ENCODE peak calls at places on chromosomes 13 and 19, in six cellular contexts. One of them, this sample, is unnamed.

GRCh38 chr19:45130888-45131615 is 29.7 kb downstream of the NKPD1 start:
- DNase-seq in psoas muscle: no peak
- DNase-seq in substantia nigra: no peak
- DNase-seq in lung: no peak
- DNase-seq in OCI-LY7: peak
- DNase-seq in CD8-positive, alpha-beta memory T cell: no peak
- DNase-seq in this sample: peak

GRCh38 chr13:46575843-46576242 is 22.9 kb downstream of the LRCH1 start:
- DNase-seq in psoas muscle: no peak
- DNase-seq in substantia nigra: no peak
- DNase-seq in lung: no peak
- DNase-seq in OCI-LY7: no peak
- DNase-seq in CD8-positive, alpha-beta memory T cell: no peak
- DNase-seq in this sample: peak

GRCh38 chr19:4971424-4971793 is 2.5 kb downstream of the KDM4B start:
- DNase-seq in psoas muscle: no peak
- DNase-seq in substantia nigra: no peak
- DNase-seq in lung: no peak
- DNase-seq in OCI-LY7: peak
- DNase-seq in CD8-positive, alpha-beta memory T cell: no peak
- DNase-seq in this sample: no peak

GRCh38 chr13:85080726-85081125 is 718.5 kb downstream of the SLITRK6 start:
- DNase-seq in psoas muscle: no peak
- DNase-seq in substantia nigra: no peak
- DNase-seq in lung: no peak
- DNase-seq in OCI-LY7: no peak
- DNase-seq in CD8-positive, alpha-beta memory T cell: no peak
- DNase-seq in this sample: no peak

GRCh38 chr13:31088826-31089420 is 72.8 kb downstream of the HSPH1 start:
- DNase-seq in psoas muscle: no peak
- DNase-seq in substantia nigra: no peak
- DNase-seq in lung: no peak
- DNase-seq in OCI-LY7: no peak
- DNase-seq in CD8-positive, alpha-beta memory T cell: no peak
- DNase-seq in this sample: no peak

GRCh38 chr19:49224856-49225255 is 67.3 kb downstream of the TRPM4 start:
- DNase-seq in psoas muscle: peak
- DNase-seq in substantia nigra: no peak
- DNase-seq in lung: no peak
- DNase-seq in OCI-LY7: peak
- DNase-seq in CD8-positive, alpha-beta memory T cell: no peak
- DNase-seq in this sample: no peak

GRCh38 chr13:110626510-110626909 is 11.2 kb downstream of the NAXD start:
- DNase-seq in psoas muscle: no peak
- DNase-seq in substantia nigra: no peak
- DNase-seq in lung: no peak
- DNase-seq in OCI-LY7: no peak
- DNase-seq in CD8-positive, alpha-beta memory T cell: no peak
- DNase-seq in this sample: no peak

GRCh38 chr19:33390908-33391630 is 17.6 kb downstream of the CEBPG start:
- DNase-seq in psoas muscle: no peak
- DNase-seq in substantia nigra: no peak
- DNase-seq in lung: no peak
- DNase-seq in OCI-LY7: no peak
- DNase-seq in CD8-positive, alpha-beta memory T cell: no peak
- DNase-seq in this sample: no peak

GRCh38 chr19:12670159-12670928 is 3.7 kb downstream of the WDR83 start:
- DNase-seq in psoas muscle: no peak
- DNase-seq in substantia nigra: no peak
- DNase-seq in lung: no peak
- DNase-seq in OCI-LY7: no peak
- DNase-seq in CD8-positive, alpha-beta memory T cell: no peak
- DNase-seq in this sample: no peak

GRCh38 chr19:17091758-17092333 is 16.3 kb downstream of the MYO9B start:
- DNase-seq in psoas muscle: peak
- DNase-seq in substantia nigra: no peak
- DNase-seq in lung: peak
- DNase-seq in OCI-LY7: no peak
- DNase-seq in CD8-positive, alpha-beta memory T cell: no peak
- DNase-seq in this sample: no peak

GRCh38 chr13:20160346-20161274 is at the start of gene GJA3:
- DNase-seq in psoas muscle: no peak
- DNase-seq in substantia nigra: no peak
- DNase-seq in lung: no peak
- DNase-seq in OCI-LY7: no peak
- DNase-seq in CD8-positive, alpha-beta memory T cell: peak
- DNase-seq in this sample: peak

GRCh38 chr13:99808786-99809185 is 162.8 kb downstream of the ZIC5 start:
- DNase-seq in psoas muscle: no peak
- DNase-seq in substantia nigra: no peak
- DNase-seq in lung: no peak
- DNase-seq in OCI-LY7: no peak
- DNase-seq in CD8-positive, alpha-beta memory T cell: no peak
- DNase-seq in this sample: no peak

GRCh38 chr13:75135325-75135825 is 346.6 kb downstream of the TBC1D4 start:
- DNase-seq in psoas muscle: no peak
- DNase-seq in substantia nigra: no peak
- DNase-seq in lung: no peak
- DNase-seq in OCI-LY7: no peak
- DNase-seq in CD8-positive, alpha-beta memory T cell: no peak
- DNase-seq in this sample: no peak

GRCh38 chr13:41680900-41681299 is 223.6 kb downstream of the RGCC start:
- DNase-seq in psoas muscle: no peak
- DNase-seq in substantia nigra: no peak
- DNase-seq in lung: no peak
- DNase-seq in OCI-LY7: no peak
- DNase-seq in CD8-positive, alpha-beta memory T cell: no peak
- DNase-seq in this sample: no peak

GRCh38 chr13:61255035-61255796 is 160.4 kb downstream of the PCDH20 start:
- DNase-seq in psoas muscle: no peak
- DNase-seq in substantia nigra: no peak
- DNase-seq in lung: no peak
- DNase-seq in OCI-LY7: peak
- DNase-seq in CD8-positive, alpha-beta memory T cell: no peak
- DNase-seq in this sample: no peak

GRCh38 chr19:45528744-45529453 is 21.6 kb downstream of the VASP start:
- DNase-seq in psoas muscle: no peak
- DNase-seq in substantia nigra: no peak
- DNase-seq in lung: peak
- DNase-seq in OCI-LY7: no peak
- DNase-seq in CD8-positive, alpha-beta memory T cell: no peak
- DNase-seq in this sample: peak

GRCh38 chr19:58480481-58480830 is 4.3 kb downstream of the ZNF446 start:
- DNase-seq in psoas muscle: no peak
- DNase-seq in substantia nigra: no peak
- DNase-seq in lung: no peak
- DNase-seq in OCI-LY7: no peak
- DNase-seq in CD8-positive, alpha-beta memory T cell: no peak
- DNase-seq in this sample: no peak

GRCh38 chr19:45577111-45577905 is 7.3 kb downstream of the OPA3 start:
- DNase-seq in psoas muscle: peak
- DNase-seq in substantia nigra: no peak
- DNase-seq in lung: no peak
- DNase-seq in OCI-LY7: no peak
- DNase-seq in CD8-positive, alpha-beta memory T cell: no peak
- DNase-seq in this sample: no peak

GRCh38 chr13:70457474-70457873 is 349.2 kb upstream of the KLHL1 start:
- DNase-seq in psoas muscle: no peak
- DNase-seq in substantia nigra: no peak
- DNase-seq in lung: no peak
- DNase-seq in OCI-LY7: no peak
- DNase-seq in CD8-positive, alpha-beta memory T cell: no peak
- DNase-seq in this sample: no peak

GRCh38 chr19:17482877-17483604 is 12.7 kb downstream of the SLC27A1 start:
- DNase-seq in psoas muscle: no peak
- DNase-seq in substantia nigra: no peak
- DNase-seq in lung: no peak
- DNase-seq in OCI-LY7: no peak
- DNase-seq in CD8-positive, alpha-beta memory T cell: no peak
- DNase-seq in this sample: no peak

GRCh38 chr13:28338202-28338601 is 156.7 kb downstream of the FLT1 start:
- DNase-seq in psoas muscle: no peak
- DNase-seq in substantia nigra: no peak
- DNase-seq in lung: no peak
- DNase-seq in OCI-LY7: no peak
- DNase-seq in CD8-positive, alpha-beta memory T cell: no peak
- DNase-seq in this sample: no peak

GRCh38 chr13:28336193-28336657 is 158.7 kb downstream of the FLT1 start:
- DNase-seq in psoas muscle: no peak
- DNase-seq in substantia nigra: no peak
- DNase-seq in lung: no peak
- DNase-seq in OCI-LY7: no peak
- DNase-seq in CD8-positive, alpha-beta memory T cell: no peak
- DNase-seq in this sample: no peak

GRCh38 chr13:28338742-28339141 is 156.2 kb downstream of the FLT1 start:
- DNase-seq in psoas muscle: no peak
- DNase-seq in substantia nigra: no peak
- DNase-seq in lung: no peak
- DNase-seq in OCI-LY7: no peak
- DNase-seq in CD8-positive, alpha-beta memory T cell: no peak
- DNase-seq in this sample: no peak

GRCh38 chr13:28339419-28339818 is 155.5 kb downstream of the FLT1 start:
- DNase-seq in psoas muscle: no peak
- DNase-seq in substantia nigra: no peak
- DNase-seq in lung: no peak
- DNase-seq in OCI-LY7: no peak
- DNase-seq in CD8-positive, alpha-beta memory T cell: no peak
- DNase-seq in this sample: no peak

GRCh38 chr13:28337196-28338045 is 157.5 kb downstream of the FLT1 start:
- DNase-seq in psoas muscle: no peak
- DNase-seq in substantia nigra: no peak
- DNase-seq in lung: no peak
- DNase-seq in OCI-LY7: no peak
- DNase-seq in CD8-positive, alpha-beta memory T cell: no peak
- DNase-seq in this sample: no peak
- H3K27ac ChIP-seq in psoas muscle: peak
- H3K27ac ChIP-seq in substantia nigra: no peak
- H3K27ac ChIP-seq in lung: no peak
- H3K27ac ChIP-seq in OCI-LY7: no peak
- H3K27ac ChIP-seq in CD8-positive, alpha-beta memory T cell: no peak
- H3K27ac ChIP-seq in this sample: no peak

GRCh38 chr13:114328595-114328994 is 14.3 kb downstream of the CHAMP1 start:
- DNase-seq in psoas muscle: no peak
- DNase-seq in substantia nigra: no peak
- DNase-seq in lung: no peak
- DNase-seq in OCI-LY7: no peak
- DNase-seq in CD8-positive, alpha-beta memory T cell: no peak
- DNase-seq in this sample: no peak

GRCh38 chr13:114338959-114339358 is 24.7 kb downstream of the CHAMP1 start:
- DNase-seq in psoas muscle: no peak
- DNase-seq in substantia nigra: no peak
- DNase-seq in lung: no peak
- DNase-seq in OCI-LY7: no peak
- DNase-seq in CD8-positive, alpha-beta memory T cell: no peak
- DNase-seq in this sample: no peak

GRCh38 chr13:114339779-114340534 is 25.7 kb downstream of the CHAMP1 start:
- DNase-seq in psoas muscle: no peak
- DNase-seq in substantia nigra: no peak
- DNase-seq in lung: no peak
- DNase-seq in OCI-LY7: peak
- DNase-seq in CD8-positive, alpha-beta memory T cell: peak
- DNase-seq in this sample: no peak

DNA sequence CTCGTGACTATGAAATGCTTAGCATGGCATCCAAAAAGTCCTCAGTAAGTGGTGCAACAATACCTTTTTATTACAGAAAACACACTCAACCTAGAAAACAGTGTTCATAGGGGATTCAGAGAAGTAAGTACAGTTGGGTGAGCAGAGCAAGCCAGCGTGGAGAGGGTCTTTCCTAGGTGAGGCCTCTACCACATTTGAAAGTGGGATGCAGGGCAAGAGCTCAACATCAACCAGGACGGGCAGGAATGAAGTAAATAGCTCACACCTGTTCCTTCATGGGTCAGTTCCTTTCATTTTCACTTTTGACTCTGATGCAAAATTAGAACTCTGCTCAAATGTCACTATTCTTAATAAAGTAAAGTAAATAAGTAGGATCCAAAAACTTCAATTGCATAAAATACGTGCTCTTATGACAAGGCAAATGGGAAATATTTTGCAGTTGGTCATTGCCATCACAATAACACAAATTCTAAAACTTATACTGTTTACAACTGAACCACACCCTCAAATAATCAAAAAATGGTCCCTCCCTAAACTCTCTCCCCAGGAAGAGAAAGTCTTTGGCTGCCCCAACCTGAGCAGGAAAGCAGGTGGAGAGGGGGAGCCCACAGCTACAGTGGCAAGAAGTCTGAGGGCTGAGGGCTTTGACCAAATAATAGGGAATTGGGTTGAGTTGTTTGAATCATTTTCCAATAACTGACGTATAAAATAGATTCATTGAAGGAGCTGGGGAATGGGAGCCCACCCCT is 20.2 kb downstream of the CHAMP1 start:
- DNase-seq in psoas muscle: no peak
- DNase-seq in substantia nigra: no peak
- DNase-seq in lung: no peak
- DNase-seq in OCI-LY7: peak
- DNase-seq in CD8-positive, alpha-beta memory T cell: no peak
- DNase-seq in this sample: no peak
- H3K27ac ChIP-seq in psoas muscle: no peak
- H3K27ac ChIP-seq in substantia nigra: no peak
- H3K27ac ChIP-seq in lung: no peak
- H3K27ac ChIP-seq in OCI-LY7: peak
- H3K27ac ChIP-seq in CD8-positive, alpha-beta memory T cell: no peak
- H3K27ac ChIP-seq in this sample: no peak

DNA sequence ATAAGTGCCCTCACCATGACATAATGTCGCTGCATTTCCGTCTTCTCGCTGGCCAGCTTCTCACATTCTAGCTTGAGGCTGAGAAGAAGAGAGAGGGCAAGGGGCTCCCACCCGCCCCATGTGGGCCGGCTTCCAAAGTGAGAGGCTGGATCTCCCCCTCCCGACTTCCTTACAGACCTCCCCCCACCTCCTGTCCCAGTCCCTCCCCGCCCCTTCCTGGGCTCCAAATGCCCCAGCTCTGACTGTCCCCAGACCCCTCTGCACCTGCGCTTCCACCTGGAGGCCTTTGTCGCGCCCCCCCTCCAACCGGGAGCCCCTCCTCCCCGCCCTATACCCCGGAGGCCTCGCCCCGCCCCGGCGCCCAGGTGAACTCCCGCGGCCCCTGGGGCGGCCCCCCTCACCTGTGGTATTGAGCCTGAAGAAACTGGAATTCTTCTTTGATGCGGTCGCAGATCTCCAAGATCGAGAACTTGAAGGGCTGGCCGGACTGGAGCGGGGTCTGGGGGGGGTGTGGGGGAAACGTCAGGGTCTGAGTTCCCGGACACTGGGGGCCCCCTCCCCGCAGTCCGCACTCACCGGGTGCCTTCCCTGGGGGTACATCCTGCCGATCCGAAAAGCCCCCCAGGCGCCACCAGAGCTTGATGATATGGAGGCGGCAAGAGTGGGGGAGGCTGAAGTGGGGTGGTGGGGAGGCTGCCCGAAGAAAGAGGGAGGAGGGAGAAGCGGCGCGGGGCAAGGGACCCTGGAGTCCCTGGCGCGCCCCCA is 593 bp downstream of the TLE2 start:
- DNase-seq in psoas muscle: peak
- DNase-seq in substantia nigra: no peak
- DNase-seq in lung: no peak
- DNase-seq in OCI-LY7: no peak
- DNase-seq in CD8-positive, alpha-beta memory T cell: no peak
- DNase-seq in this sample: no peak
- H3K27ac ChIP-seq in psoas muscle: no peak
- H3K27ac ChIP-seq in substantia nigra: no peak
- H3K27ac ChIP-seq in lung: peak
- H3K27ac ChIP-seq in OCI-LY7: no peak
- H3K27ac ChIP-seq in CD8-positive, alpha-beta memory T cell: no peak
- H3K27ac ChIP-seq in this sample: no peak

GRCh38 chr19:1918975-1919374 is 13.8 kb downstream of the ADAT3 start:
- DNase-seq in psoas muscle: no peak
- DNase-seq in substantia nigra: no peak
- DNase-seq in lung: no peak
- DNase-seq in OCI-LY7: no peak
- DNase-seq in CD8-positive, alpha-beta memory T cell: no peak
- DNase-seq in this sample: no peak
- H3K27ac ChIP-seq in psoas muscle: no peak
- H3K27ac ChIP-seq in substantia nigra: no peak
- H3K27ac ChIP-seq in lung: no peak
- H3K27ac ChIP-seq in OCI-LY7: no peak
- H3K27ac ChIP-seq in CD8-positive, alpha-beta memory T cell: no peak
- H3K27ac ChIP-seq in this sample: no peak

This sample was measured in caudate nucleus.